ENCODE peak calls at places on chromosome 5, in ten cellular contexts. One of them, this sample, is unnamed.

GRCh38 chr5:55899344-55899743 is 48.2 kb downstream of the IL31RA start:
- DNase-seq in cerebellar cortex: no peak
- DNase-seq in mesenchymal stem cell: peak; percentile 34
- DNase-seq in NCI-H2227 treated with DMSO at 0.1 percent for 48 hours: no peak
- DNase-seq in SHP77 treated with DMSO at 0.1 percent for 48 hours: no peak
- DNase-seq in neural crest cell: no peak
- DNase-seq in HCEC 1CT: peak; percentile 41
- DNase-seq in NCI-H345: no peak
- DNase-seq in stimulated activated CD4-positive, alpha-beta T cell treated with anti-CD3 and anti-CD28 coated beads, Interleukin-12 subunit alpha, Interleukin-12 subunit beta, amount 100 ng/mL, for 4 hours: no peak
- DNase-seq in lung: no peak
- DNase-seq in this sample: no peak

GRCh38 chr5:35694481-35694880 is 76.8 kb downstream of the SPEF2 start:
- DNase-seq in HCEC 1CT: no peak
- DNase-seq in SHP77 treated with DMSO at 0.1 percent for 48 hours: no peak
- DNase-seq in cerebellar cortex: no peak
- DNase-seq in NCI-H345: no peak
- DNase-seq in neural crest cell: no peak
- DNase-seq in stimulated activated CD4-positive, alpha-beta T cell treated with anti-CD3 and anti-CD28 coated beads, Interleukin-12 subunit alpha, Interleukin-12 subunit beta, amount 100 ng/mL, for 4 hours: no peak
- DNase-seq in lung: no peak
- DNase-seq in NCI-H2227 treated with DMSO at 0.1 percent for 48 hours: no peak
- DNase-seq in mesenchymal stem cell: no peak
- DNase-seq in this sample: no peak

GRCh38 chr5:30871191-30871590 is 322.3 kb upstream of the CDH6 start:
- DNase-seq in NCI-H2227 treated with DMSO at 0.1 percent for 48 hours: no peak
- DNase-seq in NCI-H345: no peak
- DNase-seq in HCEC 1CT: no peak
- DNase-seq in cerebellar cortex: no peak
- DNase-seq in stimulated activated CD4-positive, alpha-beta T cell treated with anti-CD3 and anti-CD28 coated beads, Interleukin-12 subunit alpha, Interleukin-12 subunit beta, amount 100 ng/mL, for 4 hours: no peak
- DNase-seq in mesenchymal stem cell: no peak
- DNase-seq in neural crest cell: no peak
- DNase-seq in lung: no peak
- DNase-seq in SHP77 treated with DMSO at 0.1 percent for 48 hours: no peak
- DNase-seq in this sample: no peak

GRCh38 chr5:142432961-142433360 is 108.1 kb upstream of the SPRY4 start:
- DNase-seq in lung: no peak
- DNase-seq in stimulated activated CD4-positive, alpha-beta T cell treated with anti-CD3 and anti-CD28 coated beads, Interleukin-12 subunit alpha, Interleukin-12 subunit beta, amount 100 ng/mL, for 4 hours: no peak
- DNase-seq in NCI-H2227 treated with DMSO at 0.1 percent for 48 hours: no peak
- DNase-seq in HCEC 1CT: no peak
- DNase-seq in mesenchymal stem cell: no peak
- DNase-seq in NCI-H345: peak; percentile 39
- DNase-seq in cerebellar cortex: no peak
- DNase-seq in SHP77 treated with DMSO at 0.1 percent for 48 hours: no peak
- DNase-seq in neural crest cell: no peak
- DNase-seq in this sample: no peak

GRCh38 chr5:14816999-14817761 is 54.4 kb downstream of the ANKH start:
- DNase-seq in HCEC 1CT: peak; percentile 93
- DNase-seq in lung: no peak
- DNase-seq in mesenchymal stem cell: peak; percentile 18
- DNase-seq in NCI-H345: no peak
- DNase-seq in SHP77 treated with DMSO at 0.1 percent for 48 hours: no peak
- DNase-seq in NCI-H2227 treated with DMSO at 0.1 percent for 48 hours: no peak
- DNase-seq in neural crest cell: no peak
- DNase-seq in stimulated activated CD4-positive, alpha-beta T cell treated with anti-CD3 and anti-CD28 coated beads, Interleukin-12 subunit alpha, Interleukin-12 subunit beta, amount 100 ng/mL, for 4 hours: no peak
- DNase-seq in cerebellar cortex: peak; percentile 95
- DNase-seq in this sample: no peak

GRCh38 chr5:120806132-120806531 is 342.0 kb downstream of the PRR16 start:
- DNase-seq in stimulated activated CD4-positive, alpha-beta T cell treated with anti-CD3 and anti-CD28 coated beads, Interleukin-12 subunit alpha, Interleukin-12 subunit beta, amount 100 ng/mL, for 4 hours: no peak
- DNase-seq in HCEC 1CT: peak; percentile 30
- DNase-seq in NCI-H345: no peak
- DNase-seq in lung: no peak
- DNase-seq in neural crest cell: no peak
- DNase-seq in SHP77 treated with DMSO at 0.1 percent for 48 hours: no peak
- DNase-seq in NCI-H2227 treated with DMSO at 0.1 percent for 48 hours: no peak
- DNase-seq in mesenchymal stem cell: peak; percentile 13
- DNase-seq in cerebellar cortex: no peak
- DNase-seq in this sample: no peak

GRCh38 chr5:81936061-81936460 is 35.8 kb upstream of the ATG10 start:
- DNase-seq in SHP77 treated with DMSO at 0.1 percent for 48 hours: no peak
- DNase-seq in neural crest cell: no peak
- DNase-seq in lung: no peak
- DNase-seq in HCEC 1CT: no peak
- DNase-seq in mesenchymal stem cell: no peak
- DNase-seq in NCI-H2227 treated with DMSO at 0.1 percent for 48 hours: no peak
- DNase-seq in cerebellar cortex: no peak
- DNase-seq in stimulated activated CD4-positive, alpha-beta T cell treated with anti-CD3 and anti-CD28 coated beads, Interleukin-12 subunit alpha, Interleukin-12 subunit beta, amount 100 ng/mL, for 4 hours: no peak
- DNase-seq in NCI-H345: no peak
- DNase-seq in this sample: no peak

GRCh38 chr5:137582218-137582617 is 83.1 kb upstream of the SPOCK1 start:
- DNase-seq in stimulated activated CD4-positive, alpha-beta T cell treated with anti-CD3 and anti-CD28 coated beads, Interleukin-12 subunit alpha, Interleukin-12 subunit beta, amount 100 ng/mL, for 4 hours: no peak
- DNase-seq in NCI-H345: no peak
- DNase-seq in mesenchymal stem cell: no peak
- DNase-seq in HCEC 1CT: no peak
- DNase-seq in neural crest cell: no peak
- DNase-seq in cerebellar cortex: no peak
- DNase-seq in SHP77 treated with DMSO at 0.1 percent for 48 hours: no peak
- DNase-seq in NCI-H2227 treated with DMSO at 0.1 percent for 48 hours: no peak
- DNase-seq in lung: no peak
- DNase-seq in this sample: no peak

GRCh38 chr5:12999667-13000066 is 944.8 kb downstream of the DNAH5 start:
- DNase-seq in cerebellar cortex: no peak
- DNase-seq in lung: no peak
- DNase-seq in NCI-H345: no peak
- DNase-seq in neural crest cell: no peak
- DNase-seq in mesenchymal stem cell: no peak
- DNase-seq in stimulated activated CD4-positive, alpha-beta T cell treated with anti-CD3 and anti-CD28 coated beads, Interleukin-12 subunit alpha, Interleukin-12 subunit beta, amount 100 ng/mL, for 4 hours: no peak
- DNase-seq in SHP77 treated with DMSO at 0.1 percent for 48 hours: no peak
- DNase-seq in NCI-H2227 treated with DMSO at 0.1 percent for 48 hours: no peak
- DNase-seq in HCEC 1CT: no peak
- DNase-seq in this sample: no peak

GRCh38 chr5:64333891-64334290 is 168.2 kb downstream of the RNF180 start:
- DNase-seq in lung: no peak
- DNase-seq in cerebellar cortex: peak; percentile 2
- DNase-seq in NCI-H345: no peak
- DNase-seq in neural crest cell: no peak
- DNase-seq in stimulated activated CD4-positive, alpha-beta T cell treated with anti-CD3 and anti-CD28 coated beads, Interleukin-12 subunit alpha, Interleukin-12 subunit beta, amount 100 ng/mL, for 4 hours: no peak
- DNase-seq in mesenchymal stem cell: no peak
- DNase-seq in NCI-H2227 treated with DMSO at 0.1 percent for 48 hours: no peak
- DNase-seq in SHP77 treated with DMSO at 0.1 percent for 48 hours: no peak
- DNase-seq in HCEC 1CT: no peak
- DNase-seq in this sample: no peak

GRCh38 chr5:148978370-148979103 is 84.3 kb downstream of the SH3TC2 start:
- DNase-seq in NCI-H2227 treated with DMSO at 0.1 percent for 48 hours: no peak
- DNase-seq in HCEC 1CT: no peak
- DNase-seq in mesenchymal stem cell: no peak
- DNase-seq in cerebellar cortex: no peak
- DNase-seq in SHP77 treated with DMSO at 0.1 percent for 48 hours: no peak
- DNase-seq in stimulated activated CD4-positive, alpha-beta T cell treated with anti-CD3 and anti-CD28 coated beads, Interleukin-12 subunit alpha, Interleukin-12 subunit beta, amount 100 ng/mL, for 4 hours: no peak
- DNase-seq in neural crest cell: no peak
- DNase-seq in NCI-H345: no peak
- DNase-seq in lung: peak; percentile 39
- DNase-seq in this sample: no peak

GRCh38 chr5:151448038-151448985 is 909 bp downstream of the SLC36A1 start:
- DNase-seq in SHP77 treated with DMSO at 0.1 percent for 48 hours: peak; percentile 21
- DNase-seq in neural crest cell: peak; percentile 4
- DNase-seq in HCEC 1CT: no peak
- DNase-seq in NCI-H2227 treated with DMSO at 0.1 percent for 48 hours: no peak
- DNase-seq in lung: no peak
- DNase-seq in cerebellar cortex: peak; percentile 71
- DNase-seq in NCI-H345: peak; percentile 36
- DNase-seq in mesenchymal stem cell: peak; percentile 28
- DNase-seq in stimulated activated CD4-positive, alpha-beta T cell treated with anti-CD3 and anti-CD28 coated beads, Interleukin-12 subunit alpha, Interleukin-12 subunit beta, amount 100 ng/mL, for 4 hours: peak; percentile 5
- DNase-seq in this sample: no peak

GRCh38 chr5:151286246-151286645 is 17.3 kb downstream of the SLC36A3 start:
- DNase-seq in NCI-H2227 treated with DMSO at 0.1 percent for 48 hours: no peak
- DNase-seq in lung: no peak
- DNase-seq in mesenchymal stem cell: no peak
- DNase-seq in cerebellar cortex: no peak
- DNase-seq in SHP77 treated with DMSO at 0.1 percent for 48 hours: no peak
- DNase-seq in NCI-H345: no peak
- DNase-seq in neural crest cell: no peak
- DNase-seq in stimulated activated CD4-positive, alpha-beta T cell treated with anti-CD3 and anti-CD28 coated beads, Interleukin-12 subunit alpha, Interleukin-12 subunit beta, amount 100 ng/mL, for 4 hours: no peak
- DNase-seq in HCEC 1CT: no peak
- DNase-seq in this sample: no peak

GRCh38 chr5:42583322-42583721 is 160.1 kb downstream of the GHR start:
- DNase-seq in NCI-H2227 treated with DMSO at 0.1 percent for 48 hours: peak; percentile 36
- DNase-seq in SHP77 treated with DMSO at 0.1 percent for 48 hours: peak; percentile 61
- DNase-seq in stimulated activated CD4-positive, alpha-beta T cell treated with anti-CD3 and anti-CD28 coated beads, Interleukin-12 subunit alpha, Interleukin-12 subunit beta, amount 100 ng/mL, for 4 hours: no peak
- DNase-seq in mesenchymal stem cell: peak; percentile 67
- DNase-seq in HCEC 1CT: peak; percentile 26
- DNase-seq in NCI-H345: peak; percentile 3
- DNase-seq in neural crest cell: peak; percentile 47
- DNase-seq in lung: peak; percentile 39
- DNase-seq in cerebellar cortex: peak; percentile 40
- DNase-seq in this sample: no peak

GRCh38 chr5:15664961-15665360 is 165.0 kb downstream of the FBXL7 start:
- DNase-seq in neural crest cell: no peak
- DNase-seq in SHP77 treated with DMSO at 0.1 percent for 48 hours: no peak
- DNase-seq in lung: no peak
- DNase-seq in NCI-H345: no peak
- DNase-seq in cerebellar cortex: no peak
- DNase-seq in NCI-H2227 treated with DMSO at 0.1 percent for 48 hours: no peak
- DNase-seq in stimulated activated CD4-positive, alpha-beta T cell treated with anti-CD3 and anti-CD28 coated beads, Interleukin-12 subunit alpha, Interleukin-12 subunit beta, amount 100 ng/mL, for 4 hours: no peak
- DNase-seq in HCEC 1CT: peak; percentile 6
- DNase-seq in mesenchymal stem cell: no peak
- DNase-seq in this sample: no peak

This sample was measured in esophagus muscularis mucosa.